ENCODE peak calls at places on chromosomes 7 and 10, in five cellular contexts. One of them, this sample, is unnamed.

GRCh38 chr7:35799846-35800717 is 775 bp upstream of the SEPTIN7 start:
- DNase-seq in HepG2: peak; percentile 29
- DNase-seq in GM12878: peak; percentile 19
- DNase-seq in A549: peak; percentile 93
- DNase-seq in GM23338: peak; percentile 96
- DNase-seq in this sample: peak; percentile 94

GRCh38 chr7:1056006-1056784 is 11.8 kb downstream of the GPR146 start:
- DNase-seq in A549: no peak
- DNase-seq in GM12878: no peak
- DNase-seq in GM23338: no peak
- DNase-seq in HepG2: no peak
- DNase-seq in this sample: no peak

GRCh38 chr7:82188636-82189035 is 254.9 kb downstream of the CACNA2D1 start:
- DNase-seq in GM23338: no peak
- DNase-seq in A549: no peak
- DNase-seq in GM12878: no peak
- DNase-seq in HepG2: no peak
- DNase-seq in this sample: no peak

GRCh38 chr7:134022512-134022911 is 104.6 kb upstream of the LRGUK start:
- DNase-seq in GM12878: no peak
- DNase-seq in HepG2: no peak
- DNase-seq in GM23338: no peak
- DNase-seq in A549: no peak
- DNase-seq in this sample: no peak

GRCh38 chr10:92531132-92531531 is 42.8 kb downstream of the IDE start:
- DNase-seq in HepG2: no peak
- DNase-seq in GM23338: no peak
- DNase-seq in GM12878: no peak
- DNase-seq in A549: no peak
- DNase-seq in this sample: no peak

GRCh38 chr10:21298686-21299085 is 226.8 kb downstream of the SKIDA1 start:
- DNase-seq in A549: no peak
- DNase-seq in HepG2: no peak
- DNase-seq in GM23338: no peak
- DNase-seq in GM12878: no peak
- DNase-seq in this sample: no peak

GRCh38 chr10:24857001-24857695 is 95.3 kb downstream of the PRTFDC1 start:
- DNase-seq in GM12878: no peak
- DNase-seq in HepG2: no peak
- DNase-seq in GM23338: no peak
- DNase-seq in A549: no peak
- DNase-seq in this sample: no peak

GRCh38 chr7:100825215-100825671 is 2.1 kb downstream of the EPHB4 start:
- DNase-seq in GM12878: no peak
- DNase-seq in GM23338: peak; percentile 40
- DNase-seq in HepG2: no peak
- DNase-seq in A549: no peak
- DNase-seq in this sample: no peak

GRCh38 chr7:134420509-134421125 is 38.3 kb downstream of the AKR1B1 start:
- DNase-seq in GM12878: no peak
- DNase-seq in A549: peak; percentile 88
- DNase-seq in HepG2: peak; percentile 61
- DNase-seq in GM23338: peak; percentile 82
- DNase-seq in this sample: peak; percentile 71

GRCh38 chr10:116124777-116125176 is 148.2 kb downstream of the GFRA1 start:
- DNase-seq in HepG2: no peak
- DNase-seq in GM12878: no peak
- DNase-seq in A549: no peak
- DNase-seq in GM23338: peak; percentile 56
- DNase-seq in this sample: no peak

GRCh38 chr7:87000344-87000743 is 59.1 kb downstream of the ELAPOR2 start:
- DNase-seq in GM23338: no peak
- DNase-seq in A549: no peak
- DNase-seq in GM12878: no peak
- DNase-seq in HepG2: no peak
- DNase-seq in this sample: no peak

GRCh38 chr10:38047666-38048065 is 37.2 kb downstream of the ZNF33A start:
- DNase-seq in GM23338: no peak
- DNase-seq in GM12878: no peak
- DNase-seq in HepG2: no peak
- DNase-seq in A549: no peak
- DNase-seq in this sample: no peak

GRCh38 chr10:34773617-34774261 is 41.4 kb downstream of the PARD3 start:
- DNase-seq in GM23338: no peak
- DNase-seq in HepG2: no peak
- DNase-seq in A549: no peak
- DNase-seq in GM12878: no peak
- DNase-seq in this sample: no peak

GRCh38 chr7:140645166-140645565 is 4.6 kb upstream of the DENND2A start:
- DNase-seq in GM23338: peak; percentile 80
- DNase-seq in HepG2: no peak
- DNase-seq in GM12878: no peak
- DNase-seq in A549: peak; percentile 31
- DNase-seq in this sample: peak; percentile 76

GRCh38 chr10:92834981-92835380 is 13.3 kb upstream of the EXOC6 start:
- DNase-seq in GM23338: no peak
- DNase-seq in HepG2: no peak
- DNase-seq in GM12878: no peak
- DNase-seq in A549: no peak
- DNase-seq in this sample: no peak

GRCh38 chr10:119197921-119198320 is 9.4 kb upstream of the GRK5 start:
- DNase-seq in GM23338: no peak
- DNase-seq in GM12878: no peak
- DNase-seq in HepG2: peak; percentile 69
- DNase-seq in A549: no peak
- DNase-seq in this sample: no peak

GRCh38 chr7:130365511-130366441 is 14.5 kb upstream of the CPA1 start:
- DNase-seq in GM12878: peak; percentile 51
- DNase-seq in HepG2: no peak
- DNase-seq in A549: no peak
- DNase-seq in GM23338: peak; percentile 54
- DNase-seq in this sample: no peak

GRCh38 chr10:61987951-61988379 is 86.5 kb downstream of the ARID5B start:
- DNase-seq in GM23338: no peak
- DNase-seq in A549: no peak
- DNase-seq in GM12878: peak; percentile 97
- DNase-seq in HepG2: no peak
- DNase-seq in this sample: no peak

GRCh38 chr10:79492839-79493238 is 19.5 kb upstream of the EIF5AL1 start:
- DNase-seq in GM23338: no peak
- DNase-seq in HepG2: no peak
- DNase-seq in GM12878: no peak
- DNase-seq in A549: no peak
- DNase-seq in this sample: no peak

GRCh38 chr10:72009430-72010081 is 45.4 kb downstream of the CHST3 start:
- DNase-seq in HepG2: no peak
- DNase-seq in GM12878: no peak
- DNase-seq in GM23338: peak; percentile 53
- DNase-seq in A549: no peak
- DNase-seq in this sample: no peak

GRCh38 chr7:24653316-24654085 is 80.2 kb downstream of the PALS2 start:
- DNase-seq in GM12878: no peak
- DNase-seq in GM23338: no peak
- DNase-seq in HepG2: no peak
- DNase-seq in A549: peak; percentile 7
- DNase-seq in this sample: no peak

DNA sequence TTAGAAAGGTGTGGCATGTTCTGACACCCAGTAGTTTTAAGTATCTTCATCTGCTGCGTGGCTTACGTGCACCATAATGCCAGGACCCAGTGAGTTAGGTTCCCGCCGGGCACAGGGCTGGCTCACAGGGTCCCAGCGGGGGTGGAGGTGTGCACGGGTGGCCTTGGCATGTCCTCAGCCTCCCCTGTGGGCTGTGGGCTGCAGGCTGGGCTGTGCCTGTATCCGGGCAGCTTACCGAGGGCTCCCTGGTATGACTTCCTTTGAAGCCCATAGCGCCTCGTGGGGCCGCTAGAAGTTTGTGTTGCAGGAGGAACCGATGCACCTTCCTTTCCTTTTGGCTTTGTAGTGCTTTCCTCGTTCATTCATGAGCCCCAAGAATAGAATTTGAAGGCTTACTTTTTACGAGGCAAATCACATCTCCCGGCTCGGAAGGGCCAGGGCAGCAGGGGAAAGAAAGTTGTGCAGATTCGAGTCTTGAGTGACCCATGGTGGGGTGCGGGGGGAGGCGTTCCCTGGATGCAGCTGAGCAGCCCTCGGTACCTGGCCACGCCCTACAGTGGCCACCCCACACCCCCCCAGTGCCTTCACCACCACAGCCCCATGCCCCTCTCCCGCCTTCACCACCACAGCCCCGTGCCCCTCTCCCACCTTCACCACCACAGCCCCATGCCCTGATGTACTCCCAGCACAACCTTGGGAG is 113.2 kb downstream of the WDR37 start:
- DNase-seq in HepG2: no peak
- DNase-seq in GM12878: no peak
- DNase-seq in A549: no peak
- DNase-seq in GM23338: no peak
- DNase-seq in this sample: no peak
- TF ChIP-seq JUNB in HepG2: no peak
- TF ChIP-seq JUNB in GM12878: no peak
- TF ChIP-seq JUNB in A549: no peak
- TF ChIP-seq JUNB in GM23338: no peak
- TF ChIP-seq JUNB in this sample: no peak

DNA sequence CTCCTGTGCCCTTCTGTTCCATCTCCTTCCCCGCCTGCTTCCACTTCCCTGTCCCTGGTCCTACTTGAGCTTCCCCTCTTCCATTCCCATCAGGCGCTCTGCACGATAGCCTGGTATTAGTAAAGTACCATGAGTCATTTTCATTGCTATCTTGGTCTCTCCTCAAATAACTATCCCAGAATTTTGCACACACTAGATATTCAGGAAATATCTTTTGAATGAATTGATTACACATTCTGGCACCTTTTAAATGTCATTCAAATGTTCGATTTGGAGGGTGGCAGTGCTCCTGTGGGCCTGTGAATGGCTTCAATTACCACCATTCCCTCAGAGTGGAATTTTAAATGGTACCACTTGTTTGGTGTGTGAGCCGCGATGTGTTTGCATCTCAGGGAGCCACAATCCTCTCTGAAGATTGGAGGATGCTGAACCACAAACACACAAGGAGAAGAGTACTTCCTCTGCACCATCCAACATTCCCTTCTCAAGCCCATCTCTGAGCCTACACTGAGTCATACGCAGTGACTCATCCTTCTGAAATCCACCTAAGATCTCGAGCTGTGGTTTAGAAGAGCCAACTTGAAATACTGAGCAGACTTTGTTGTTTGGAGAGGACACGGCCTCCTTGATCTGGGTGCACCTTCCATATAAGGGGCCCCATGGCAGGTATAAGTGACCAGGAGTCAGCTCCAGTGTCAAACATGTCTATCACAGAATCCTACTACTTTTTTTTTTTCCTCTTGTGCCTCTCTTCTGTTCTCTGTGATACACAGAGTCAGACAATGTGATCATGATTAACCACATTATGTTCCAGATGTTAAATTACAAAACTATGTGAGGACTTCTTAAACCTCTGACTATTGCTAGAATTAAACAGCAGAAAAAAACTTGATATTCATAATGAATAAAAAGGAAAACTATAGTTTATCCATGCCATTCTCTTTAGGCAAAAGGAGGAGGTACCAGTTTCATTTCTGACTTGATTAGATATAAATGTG is 81.9 kb downstream of the BMPER start:
- DNase-seq in GM12878: no peak
- DNase-seq in A549: peak; percentile 92
- DNase-seq in GM23338: no peak
- DNase-seq in HepG2: peak; percentile 27
- DNase-seq in this sample: no peak
- TF ChIP-seq JUNB in GM12878: no peak
- TF ChIP-seq JUNB in A549: peak; percentile 95
- TF ChIP-seq JUNB in GM23338: no peak
- TF ChIP-seq JUNB in HepG2: no peak
- TF ChIP-seq JUNB in this sample: no peak

DNA sequence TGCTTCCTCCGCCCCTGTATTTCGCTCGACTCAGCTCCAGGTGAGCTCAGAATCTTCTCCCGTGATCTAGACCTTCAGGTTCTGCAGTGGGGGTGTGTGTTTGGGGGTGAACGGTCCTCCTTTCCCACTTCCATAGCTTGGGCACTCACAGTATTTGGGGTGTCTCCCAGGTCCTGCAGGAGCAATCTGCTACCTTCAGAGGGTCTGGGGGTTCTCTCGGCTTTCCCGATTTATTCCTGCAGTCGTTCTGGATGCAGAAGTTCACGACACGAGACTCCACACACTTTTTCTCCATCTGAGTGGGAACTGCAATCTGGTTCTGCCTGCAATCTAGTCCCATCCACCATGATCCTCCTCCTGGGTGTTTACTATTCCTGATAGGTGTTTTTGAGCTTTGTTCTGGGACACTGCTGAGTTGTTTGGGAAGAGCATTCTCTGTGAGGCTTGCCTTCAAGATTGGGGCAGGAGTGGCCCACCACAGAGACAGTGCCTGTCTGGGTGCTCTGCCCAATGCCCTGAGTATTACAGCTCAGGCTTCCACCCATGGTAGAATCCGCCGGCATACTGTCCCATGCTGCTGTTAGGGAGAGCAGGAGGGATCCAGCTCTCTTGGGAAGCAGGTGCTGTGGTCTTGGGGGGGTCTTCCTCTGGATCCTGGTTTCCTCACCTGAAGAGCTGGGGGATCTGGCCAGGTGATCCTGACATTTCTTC is 29.8 kb downstream of the JAKMIP3 start:
- DNase-seq in A549: no peak
- DNase-seq in HepG2: no peak
- DNase-seq in GM12878: no peak
- DNase-seq in GM23338: no peak
- DNase-seq in this sample: no peak
- TF ChIP-seq JUNB in A549: no peak
- TF ChIP-seq JUNB in HepG2: no peak
- TF ChIP-seq JUNB in GM12878: no peak
- TF ChIP-seq JUNB in GM23338: no peak
- TF ChIP-seq JUNB in this sample: no peak

DNA sequence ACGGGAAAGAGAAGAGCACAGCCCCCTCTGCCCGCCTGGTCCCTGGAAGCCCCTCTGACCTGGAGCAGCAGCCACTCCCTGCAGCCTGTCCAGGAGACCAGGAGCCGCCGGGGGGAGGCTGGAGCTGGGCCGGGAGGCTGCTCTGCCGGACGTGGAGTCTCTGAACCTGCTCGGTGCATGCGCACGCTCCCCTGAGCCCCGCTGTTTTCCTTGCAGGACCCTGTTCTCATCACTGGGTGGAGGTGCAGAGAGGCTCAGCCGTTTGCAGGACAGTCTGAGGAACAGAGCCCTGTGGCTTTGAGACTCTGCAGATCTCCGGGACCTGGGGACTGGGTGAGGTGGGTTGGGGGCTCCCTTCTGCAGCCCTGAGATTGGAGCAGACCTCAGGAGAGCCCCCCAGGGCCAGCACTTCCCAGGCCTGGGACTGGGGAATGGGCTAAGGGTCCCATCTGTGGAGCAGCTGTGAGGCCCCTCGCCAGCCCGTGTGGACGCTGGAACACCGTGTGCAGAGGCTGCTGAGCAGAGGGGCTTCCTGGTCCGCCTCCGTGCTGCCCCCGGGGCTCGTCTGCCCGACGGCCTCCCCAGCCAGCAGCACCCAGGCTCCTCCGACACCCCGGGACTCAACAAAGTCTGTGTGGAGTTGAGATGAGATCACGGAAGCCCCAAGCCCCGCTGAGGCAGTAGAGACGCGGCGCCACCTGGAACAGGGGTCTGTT is 48.5 kb upstream of the ADGRA1 start:
- DNase-seq in A549: peak; percentile 44
- DNase-seq in HepG2: no peak
- DNase-seq in GM23338: peak; percentile 46
- DNase-seq in GM12878: no peak
- DNase-seq in this sample: peak; percentile 27
- TF ChIP-seq JUNB in A549: no peak
- TF ChIP-seq JUNB in HepG2: no peak
- TF ChIP-seq JUNB in GM23338: no peak
- TF ChIP-seq JUNB in GM12878: no peak
- TF ChIP-seq JUNB in this sample: no peak

GRCh38 chr7:158446706-158447105 is 140.9 kb downstream of the PTPRN2 start:
- DNase-seq in GM12878: no peak
- DNase-seq in HepG2: no peak
- DNase-seq in GM23338: no peak
- DNase-seq in A549: no peak
- DNase-seq in this sample: no peak
- TF ChIP-seq JUNB in GM12878: no peak
- TF ChIP-seq JUNB in HepG2: no peak
- TF ChIP-seq JUNB in GM23338: no peak
- TF ChIP-seq JUNB in A549: no peak
- TF ChIP-seq JUNB in this sample: no peak

This sample was measured in K562.